ENCODE peak calls at places on chromosomes 7 and 10, in ten cellular contexts. Q is AG04449, I is WTC11, P is breast epithelium, R is tibial artery, K is GM23338, V is lower leg skin, D is transverse colon, U is AG09319, H is activated B cell treated with CpG ODN at 0.5 μM for 24 hours. S is an unnamed sample.

GRCh38 chr10:78381072-78381471 is 347.4 kb downstream of the RPS24 start:
- DNase-seq in Q (no peak), I (peak), P (no peak), R (no peak), K (peak), V (no peak), D (no peak), U (no peak), H (no peak), S (no peak)

GRCh38 chr7:71343039-71343438 is 211.1 kb downstream of the GALNT17 start:
- DNase-seq in Q (no peak), I (no peak), P (no peak), R (no peak), K (no peak), V (no peak), D (no peak), U (no peak), H (no peak), S (no peak)

GRCh38 chr10:116737582-116738358 is 4.6 kb downstream of the HSPA12A start:
- DNase-seq in Q (no peak), I (peak), P (no peak), R (no peak), K (peak), V (no peak), D (no peak), U (no peak), H (no peak), S (no peak)

GRCh38 chr7:36396150-36396549 is 6.5 kb downstream of the ANLN start:
- DNase-seq in Q (no peak), I (no peak), P (no peak), R (no peak), K (no peak), V (no peak), D (no peak), U (no peak), H (no peak), S (no peak)

GRCh38 chr7:26930201-26930600 is 65.8 kb upstream of the SKAP2 start:
- DNase-seq in Q (no peak), I (no peak), P (no peak), R (no peak), K (no peak), V (no peak), D (no peak), U (no peak), H (no peak), S (no peak)

GRCh38 chr10:60798031-60798430 is 19.8 kb downstream of the CDK1 start:
- DNase-seq in Q (no peak), I (no peak), P (no peak), R (no peak), K (no peak), V (no peak), D (no peak), U (no peak), H (no peak), S (no peak)

GRCh38 chr7:16839646-16840045 is 34.8 kb upstream of the AGR2 start:
- DNase-seq in Q (no peak), I (no peak), P (no peak), R (no peak), K (no peak), V (no peak), D (no peak), U (no peak), H (no peak), S (no peak)

GRCh38 chr10:110706690-110707098 is 62.6 kb downstream of the RBM20 start:
- DNase-seq in Q (peak), I (no peak), P (no peak), R (no peak), K (peak), V (no peak), D (no peak), U (peak), H (no peak), S (no peak)

GRCh38 chr10:96124230-96125141 is 5.6 kb upstream of the ZNF518A start:
- DNase-seq in Q (no peak), I (peak), P (no peak), R (no peak), K (peak), V (no peak), D (peak), U (no peak), H (no peak), S (peak)

GRCh38 chr7:156604311-156604710 is 36.3 kb upstream of the RNF32 start:
- DNase-seq in Q (no peak), I (no peak), P (no peak), R (no peak), K (no peak), V (no peak), D (no peak), U (no peak), H (no peak), S (no peak)

GRCh38 chr7:123557016-123557630 is 495 bp downstream of the NDUFA5 start:
- DNase-seq in Q (no peak), I (no peak), P (no peak), R (no peak), K (peak), V (no peak), D (no peak), U (no peak), H (no peak), S (no peak)

GRCh38 chr7:54014765-54015164 is 527.4 kb upstream of the VSTM2A start:
- DNase-seq in Q (no peak), I (no peak), P (no peak), R (no peak), K (no peak), V (no peak), D (no peak), U (no peak), H (no peak), S (no peak)

GRCh38 chr7:137626469-137627067 is 220.2 kb downstream of the DGKI start:
- DNase-seq in Q (no peak), I (peak), P (no peak), R (no peak), K (peak), V (no peak), D (peak), U (no peak), H (no peak), S (peak)

GRCh38 chr10:63396123-63396719 is 69.6 kb downstream of the JMJD1C start:
- DNase-seq in Q (no peak), I (no peak), P (no peak), R (no peak), K (no peak), V (no peak), D (no peak), U (no peak), H (no peak), S (no peak)

GRCh38 chr10:86262671-86263165 is 103.9 kb downstream of the GRID1 start:
- DNase-seq in Q (no peak), I (no peak), P (no peak), R (peak), K (peak), V (no peak), D (no peak), U (no peak), H (no peak), S (no peak)

GRCh38 chr10:123427386-123427785 is 238.8 kb upstream of the GPR26 start:
- DNase-seq in Q (no peak), I (no peak), P (no peak), R (no peak), K (peak), V (no peak), D (no peak), U (no peak), H (no peak), S (no peak)

GRCh38 chr7:5678295-5679046 is 103.0 kb downstream of the RNF216 start:
- DNase-seq in Q (no peak), I (no peak), P (no peak), R (no peak), K (peak), V (no peak), D (no peak), U (no peak), H (no peak), S (no peak)

GRCh38 chr7:129055861-129056464 is 1.1 kb upstream of the TNPO3 start:
- DNase-seq in Q (no peak), I (no peak), P (no peak), R (no peak), K (no peak), V (no peak), D (no peak), U (no peak), H (no peak), S (no peak)

GRCh38 chr10:32149257-32149955 is 93.2 kb upstream of the KIF5B start:
- DNase-seq in Q (peak), I (no peak), P (no peak), R (peak), K (no peak), V (peak), D (peak), U (peak), H (no peak), S (no peak)

GRCh38 chr10:5105626-5106025 is 11.4 kb downstream of the AKR1C3 start:
- DNase-seq in Q (no peak), I (no peak), P (no peak), R (no peak), K (no peak), V (no peak), D (no peak), U (no peak), H (no peak), S (no peak)

GRCh38 chr10:14507156-14507555 is 176.4 kb upstream of the FRMD4A start:
- DNase-seq in Q (no peak), I (no peak), P (no peak), R (no peak), K (peak), V (no peak), D (no peak), U (no peak), H (no peak), S (no peak)

GRCh38 chr7:117673367-117673766 is 193.5 kb downstream of the CFTR start:
- DNase-seq in Q (no peak), I (peak), P (no peak), R (no peak), K (peak), V (peak), D (peak), U (no peak), H (no peak), S (peak)

GRCh38 chr7:84939442-84939841 is 247.4 kb downstream of the SEMA3D start:
- DNase-seq in Q (no peak), I (no peak), P (no peak), R (no peak), K (no peak), V (no peak), D (no peak), U (no peak), H (no peak), S (no peak)

GRCh38 chr10:7206407-7207127 is 204.3 kb downstream of the SFMBT2 start:
- DNase-seq in Q (no peak), I (no peak), P (no peak), R (no peak), K (no peak), V (no peak), D (no peak), U (no peak), H (no peak), S (no peak)

GRCh38 chr7:150992051-150992640 is 1.3 kb downstream of the NOS3 start:
- DNase-seq in Q (no peak), I (no peak), P (no peak), R (no peak), K (no peak), V (no peak), D (no peak), U (no peak), H (no peak), S (no peak)

GRCh38 chr7:155106356-155106755 is 36.2 kb downstream of the HTR5A start:
- DNase-seq in Q (no peak), I (no peak), P (no peak), R (no peak), K (no peak), V (no peak), D (no peak), U (no peak), H (no peak), S (no peak)

GRCh38 chr10:101287922-101288638 is 58.8 kb upstream of the LBX1 start:
- DNase-seq in Q (no peak), I (peak), P (no peak), R (no peak), K (peak), V (no peak), D (no peak), U (no peak), H (no peak), S (peak)

GRCh38 chr7:141045126-141045841 is 28.6 kb upstream of the TMEM178B start:
- DNase-seq in Q (no peak), I (no peak), P (no peak), R (no peak), K (no peak), V (no peak), D (no peak), U (no peak), H (no peak), S (no peak)

GRCh38 chr7:1884583-1885350 is 214.7 kb downstream of the ELFN1 start:
- DNase-seq in Q (no peak), I (no peak), P (no peak), R (no peak), K (no peak), V (no peak), D (no peak), U (no peak), H (no peak), S (no peak)

GRCh38 chr10:56231436-56231835 is 129.6 kb downstream of the ZWINT start:
- DNase-seq in Q (no peak), I (no peak), P (no peak), R (no peak), K (peak), V (no peak), D (no peak), U (no peak), H (no peak), S (no peak)

GRCh38 chr7:129271500-129272355 is 46.9 kb downstream of the AHCYL2 start:
- DNase-seq in Q (no peak), I (peak), P (no peak), R (no peak), K (peak), V (peak), D (peak), U (no peak), H (no peak), S (peak)

GRCh38 chr7:47474937-47475879 is 106.7 kb downstream of the TNS3 start:
- DNase-seq in Q (peak), I (peak), P (peak), R (peak), K (peak), V (peak), D (peak), U (peak), H (peak), S (no peak)

GRCh38 chr10:120542591-120542990 is 85.6 kb downstream of the PLPP4 start:
- DNase-seq in Q (no peak), I (no peak), P (no peak), R (no peak), K (no peak), V (no peak), D (no peak), U (no peak), H (no peak), S (no peak)

GRCh38 chr10:60194421-60194820 is 195.3 kb downstream of the ANK3 start:
- DNase-seq in Q (no peak), I (no peak), P (no peak), R (no peak), K (no peak), V (no peak), D (no peak), U (no peak), H (no peak), S (no peak)

GRCh38 chr10:118571123-118571522 is 24.3 kb downstream of the PRLHR start:
- DNase-seq in Q (no peak), I (no peak), P (no peak), R (peak), K (no peak), V (peak), D (no peak), U (peak), H (no peak), S (no peak)

GRCh38 chr7:4479367-4480039 is 202.6 kb upstream of the FOXK1 start:
- DNase-seq in Q (no peak), I (peak), P (no peak), R (no peak), K (peak), V (no peak), D (peak), U (no peak), H (no peak), S (peak)

GRCh38 chr10:110222896-110223675 is 15.7 kb downstream of the MXI1 start:
- DNase-seq in Q (no peak), I (no peak), P (no peak), R (no peak), K (no peak), V (no peak), D (no peak), U (no peak), H (no peak), S (no peak)

GRCh38 chr10:1809139-1809755 is 71.9 kb upstream of the ADARB2 start:
- DNase-seq in Q (no peak), I (no peak), P (no peak), R (no peak), K (no peak), V (no peak), D (no peak), U (no peak), H (no peak), S (no peak)

GRCh38 chr10:86970152-86970886 is 2.0 kb downstream of the ADIRF start:
- DNase-seq in Q (no peak), I (peak), P (peak), R (peak), K (peak), V (peak), D (peak), U (peak), H (no peak), S (no peak)

GRCh38 chr10:105691811-105692210 is 1050.7 kb downstream of the SORCS3 start:
- DNase-seq in Q (no peak), I (peak), P (no peak), R (no peak), K (peak), V (no peak), D (no peak), U (no peak), H (no peak), S (peak)

DNA sequence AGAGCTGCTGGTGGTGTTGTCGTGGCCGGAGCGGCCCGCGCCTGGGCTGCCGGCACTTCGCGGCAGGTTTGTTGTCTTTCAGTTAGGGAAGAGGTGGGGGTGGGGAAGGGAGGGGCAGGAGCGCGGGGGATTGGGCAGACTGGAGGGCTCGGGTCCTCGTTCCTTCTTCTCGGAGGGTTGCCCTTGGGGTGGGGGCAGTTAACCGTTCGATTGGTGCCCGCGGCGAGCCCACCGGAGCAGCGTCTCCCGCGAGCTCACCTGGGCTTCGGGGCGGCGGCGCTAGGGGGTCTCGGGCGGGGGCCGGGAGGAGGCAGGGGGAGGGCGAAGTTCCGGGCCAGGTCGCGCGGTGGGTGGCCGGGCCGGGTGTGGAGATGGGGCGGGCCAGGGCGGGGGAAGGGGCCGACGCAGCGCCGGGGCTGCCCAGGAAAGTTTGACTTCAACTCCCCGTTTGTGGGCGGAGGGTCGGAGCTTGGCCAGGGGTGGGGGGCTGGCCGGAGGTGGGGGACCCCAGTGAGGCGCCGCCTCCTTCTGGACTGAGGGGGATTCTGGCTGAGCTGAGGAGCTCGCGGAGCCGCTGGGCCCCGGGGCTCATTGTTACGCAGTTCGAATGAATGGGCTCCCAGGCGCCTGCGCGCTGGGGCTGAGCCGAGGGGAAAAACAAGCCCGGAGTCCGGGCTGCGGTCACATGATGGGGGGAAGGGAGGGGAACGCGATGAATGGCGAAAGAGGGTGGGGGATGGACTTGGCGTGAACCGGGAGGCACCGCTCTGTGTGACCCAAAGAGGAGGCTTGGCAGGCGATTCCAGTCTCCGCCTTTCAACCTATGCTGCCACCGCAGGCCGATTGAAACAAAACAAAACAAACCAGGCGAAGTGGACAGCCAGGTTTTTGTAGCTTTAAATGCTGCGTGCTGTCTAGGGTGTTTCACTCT is 582 bp downstream of the HBP1 start:
- DNase-seq in Q (peak), I (peak), P (peak), R (peak), K (peak), V (peak), D (peak), U (peak), H (peak), S (peak)
- TF ChIP-seq CTCF in Q (no peak), I (no peak), P (no peak), R (no peak), K (no peak), V (no peak), D (no peak), U (peak), H (no peak), S (no peak)

DNA sequence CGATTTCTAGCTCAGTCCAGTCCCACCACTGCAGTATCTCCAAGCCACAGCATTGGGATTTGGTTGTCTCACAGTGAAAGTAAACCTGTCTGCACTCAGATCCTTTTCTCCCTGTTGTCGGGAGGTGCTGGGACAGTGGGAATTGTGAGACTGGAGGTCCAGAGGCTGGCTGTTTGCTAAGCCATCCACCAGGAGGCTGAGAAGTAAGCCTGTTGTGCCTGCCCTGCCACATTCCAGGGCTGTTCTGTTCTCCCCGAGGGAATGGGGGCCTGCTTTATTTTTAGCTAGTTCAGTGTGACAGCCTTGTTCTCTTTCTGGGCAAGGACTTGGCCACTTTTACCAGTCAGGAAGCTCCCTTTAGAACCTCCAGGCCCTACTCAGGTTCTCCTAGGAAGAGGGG is 54.9 kb downstream of the HK1 start:
- DNase-seq in Q (no peak), I (peak), P (peak), R (peak), K (peak), V (peak), D (no peak), U (no peak), H (no peak), S (no peak)
- TF ChIP-seq CTCF in Q (peak), I (no peak), P (peak), R (peak), K (peak), V (no peak), D (peak), U (peak), H (no peak), S (peak)

GRCh38 chr7:19491821-19492452 is 216.9 kb downstream of the POLR1F start:
- DNase-seq in Q (peak), I (no peak), P (no peak), R (no peak), K (peak), V (no peak), D (no peak), U (peak), H (no peak), S (no peak)
- TF ChIP-seq CTCF in Q (peak), I (no peak), P (no peak), R (peak), K (peak), V (no peak), D (no peak), U (peak), H (no peak), S (peak)

DNA sequence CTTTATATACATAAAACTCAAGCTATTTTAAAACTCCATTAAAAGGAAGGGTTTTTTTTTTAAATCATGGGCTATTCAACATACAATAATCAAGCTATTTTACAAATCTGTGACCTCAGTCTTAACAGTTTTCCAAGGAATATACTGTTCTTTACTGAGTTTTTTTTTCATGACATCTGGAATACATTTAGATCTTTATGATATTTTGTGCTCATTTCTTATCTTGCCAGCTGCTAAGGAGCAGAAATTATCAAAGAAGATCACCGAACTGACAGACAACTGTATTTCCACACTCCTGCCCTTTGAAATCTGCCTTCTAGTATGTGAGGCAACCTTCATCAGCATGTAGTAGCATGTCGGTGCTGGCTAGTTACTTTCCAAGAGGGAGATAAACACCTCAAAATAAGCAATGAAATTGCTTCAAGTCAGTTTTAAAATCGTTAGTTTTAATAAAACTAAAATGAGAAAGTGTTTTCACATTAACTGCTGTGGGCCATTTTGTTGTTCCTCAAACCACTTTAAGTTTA is 66.4 kb downstream of the NHLRC2 start:
- DNase-seq in Q (no peak), I (no peak), P (no peak), R (no peak), K (no peak), V (no peak), D (no peak), U (no peak), H (no peak), S (no peak)
- TF ChIP-seq CTCF in Q (no peak), I (no peak), P (no peak), R (no peak), K (no peak), V (no peak), D (no peak), U (no peak), H (no peak), S (no peak)